ENCODE peak calls at places on chromosomes 7 and 10, in nine cellular contexts. Q, D, M, X, K, H, Z, R and P are unnamed samples.

GRCh38 chr10:81873932-81874816 is 820 bp upstream of the NRG3 start:
- DNase-seq in D (no peak), Z (no peak), Q (no peak), M (no peak), H (peak), X (no peak), K (no peak), R (peak), P (peak)

GRCh38 chr7:157905740-157906461 is 569.1 kb downstream of the DNAJB6 start:
- DNase-seq in Q (no peak), H (no peak), Z (no peak), D (no peak), K (no peak), X (no peak), R (peak), M (no peak), P (no peak)

GRCh38 chr7:4659551-4660286 is 22.4 kb upstream of the FOXK1 start:
- DNase-seq in H (peak), K (no peak), M (peak), R (no peak), Q (no peak), X (no peak), D (no peak), Z (no peak), P (no peak)

GRCh38 chr10:114319406-114320248 is 80.6 kb downstream of the VWA2 start:
- DNase-seq in D (no peak), K (no peak), H (no peak), R (no peak), X (no peak), Z (no peak), Q (no peak), M (no peak), P (no peak)

GRCh38 chr10:129963831-129964501 is at the start of gene EBF3:
- DNase-seq in X (peak), Q (no peak), D (no peak), R (peak), H (peak), M (peak), K (no peak), Z (peak), P (peak)

GRCh38 chr10:107653832-107654287 is 489.4 kb upstream of the SORCS1 start:
- DNase-seq in D (no peak), R (peak), X (no peak), Z (peak), M (no peak), H (peak), Q (no peak), K (no peak), P (peak)

GRCh38 chr10:79060641-79061255 is 8.0 kb upstream of the ZMIZ1 start:
- DNase-seq in Q (no peak), K (no peak), X (peak), M (no peak), Z (no peak), R (no peak), D (no peak), H (no peak), P (no peak)

GRCh38 chr10:103632247-103632642 is 138.7 kb downstream of the NEURL1 start:
- DNase-seq in K (no peak), H (no peak), Q (no peak), M (no peak), X (no peak), R (no peak), Z (no peak), D (no peak), P (no peak)

GRCh38 chr7:102927303-102927933 is 14.6 kb downstream of the LRRC17 start:
- DNase-seq in Z (no peak), K (no peak), R (no peak), Q (no peak), X (no peak), D (no peak), H (no peak), M (no peak), P (peak)

GRCh38 chr10:31129261-31129660 is 97.6 kb upstream of the ZNF438 start:
- DNase-seq in D (no peak), K (peak), Z (no peak), M (no peak), R (peak), Q (no peak), X (no peak), H (peak), P (peak)

GRCh38 chr7:96061844-96062243 is 260.1 kb downstream of the SLC25A13 start:
- DNase-seq in H (no peak), M (no peak), X (no peak), Q (no peak), K (no peak), R (no peak), Z (peak), D (no peak), P (peak)

GRCh38 chr10:100101526-100102076 is 19.9 kb upstream of the CPN1 start:
- DNase-seq in K (no peak), H (no peak), Z (no peak), R (no peak), X (no peak), M (no peak), Q (no peak), D (no peak), P (peak)

GRCh38 chr10:78847486-78847885 is 221.3 kb upstream of the ZMIZ1 start:
- DNase-seq in H (no peak), K (no peak), Q (no peak), M (no peak), Z (no peak), D (no peak), X (no peak), R (no peak), P (no peak)

GRCh38 chr10:4291995-4292394 is 507.0 kb upstream of the KLF6 start:
- DNase-seq in X (peak), R (no peak), Q (no peak), H (no peak), K (no peak), D (no peak), M (no peak), Z (no peak), P (no peak)